ENCODE peak calls at places on chromosomes 5 and 9, in five cellular contexts. O is lower leg skin; U is uterus; Q is stimulated activated CD4-positive, alpha-beta T cell treated with anti-CD3 and anti-CD28 coated beads, Interleukin-2, amount 100 ng/mL, for 24 hours; T is GM12865. V is an unnamed sample.

GRCh38 chr5:2335727-2336515 is 415.6 kb downstream of the IRX2 start:
- DNase-seq in O (no peak), U (no peak), Q (no peak), T (no peak), V (no peak)

GRCh38 chr9:37575921-37576721 is at the start of gene FBXO10:
- DNase-seq in O (peak), U (peak), Q (peak), T (peak), V (peak)

GRCh38 chr9:89592963-89593775 is 11.6 kb upstream of the GADD45G start:
- DNase-seq in O (no peak), U (no peak), Q (no peak), T (no peak), V (no peak)

GRCh38 chr5:89471556-89471955 is 588.6 kb upstream of the MEF2C start:
- DNase-seq in O (no peak), U (no peak), Q (no peak), T (no peak), V (no peak)

GRCh38 chr5:159449925-159450324 is 119.6 kb upstream of the IL12B start:
- DNase-seq in O (no peak), U (no peak), Q (no peak), T (no peak), V (no peak)

GRCh38 chr5:15837584-15838289 is 337.8 kb downstream of the FBXL7 start:
- DNase-seq in O (no peak), U (no peak), Q (no peak), T (no peak), V (no peak)

GRCh38 chr5:116303340-116303739 is 218.5 kb downstream of the COMMD10 start:
- DNase-seq in O (no peak), U (no peak), Q (no peak), T (no peak), V (no peak)

GRCh38 chr5:35194636-35195471 is 35.4 kb downstream of the PRLR start:
- DNase-seq in O (no peak), U (no peak), Q (no peak), T (peak), V (no peak)

GRCh38 chr5:178331491-178331981 is 98.9 kb upstream of the PHYKPL start:
- DNase-seq in O (peak), U (no peak), Q (no peak), T (no peak), V (no peak)

GRCh38 chr9:77022783-77023440 is 3.5 kb downstream of the FOXB2 start:
- DNase-seq in O (no peak), U (no peak), Q (no peak), T (no peak), V (no peak)

GRCh38 chr9:83199240-83199639 is 136.3 kb upstream of the RASEF start:
- DNase-seq in O (no peak), U (no peak), Q (no peak), T (peak), V (no peak)